ENCODE peak calls at places on chromosomes 11 and 22, in six cellular contexts. R is CD8-positive, alpha-beta memory T cell; C is A172; T is hippocampal formation; J is NCI-H2081; Q is right lobe of liver. Z is an unnamed sample.

GRCh38 chr22:38033522-38034277 is 23.5 kb upstream of the PICK1 start:
- DNase-seq in C (no peak), Q (no peak), J (no peak), R (no peak), T (peak), Z (no peak)

GRCh38 chr22:28395920-28396447 is 283.7 kb downstream of the TTC28 start:
- DNase-seq in C (peak), R (no peak), T (no peak), Q (no peak), J (no peak), Z (peak)

GRCh38 chr22:39173787-39174497 is 21.5 kb upstream of the CBX7 start:
- DNase-seq in Q (no peak), J (no peak), R (peak), T (no peak), C (no peak), Z (no peak)

GRCh38 chr22:44931077-44931540 is 78.7 kb downstream of the PHF21B start:
- DNase-seq in C (no peak), J (no peak), Q (no peak), R (no peak), T (peak), Z (peak)

GRCh38 chr22:40855960-40856512 is 403 bp downstream of the ST13 start:
- DNase-seq in J (peak), Q (no peak), R (peak), C (no peak), T (peak), Z (peak)

GRCh38 chr11:17352925-17353227 is 1.3 kb downstream of the NCR3LG1 start:
- DNase-seq in J (peak), R (peak), T (no peak), C (peak), Q (peak), Z (peak)

GRCh38 chr11:61549662-61550568 is 31.0 kb downstream of the SYT7 start:
- DNase-seq in C (no peak), T (no peak), R (no peak), Q (no peak), J (no peak), Z (no peak)

GRCh38 chr11:114705280-114706024 is 27.1 kb downstream of the NXPE2 start:
- DNase-seq in J (no peak), R (no peak), C (no peak), Q (no peak), T (no peak), Z (no peak)

GRCh38 chr11:91960770-91961169 is 263.8 kb upstream of the FAT3 start:
- DNase-seq in Q (no peak), T (no peak), R (no peak), J (no peak), C (no peak), Z (no peak)

GRCh38 chr11:117878939-117879475 is 2.5 kb upstream of the FXYD6 start:
- DNase-seq in J (no peak), T (no peak), C (no peak), Q (no peak), R (no peak), Z (no peak)

GRCh38 chr11:62905927-62906531 is 15.1 kb downstream of the CHRM1 start:
- DNase-seq in J (peak), Q (peak), C (peak), R (peak), T (peak), Z (peak)

Z was measured in AG10803.